ENCODE peak calls at places on chromosomes 5 and 9, in seven cellular contexts. D is hepatocyte, J is WERI-Rb-1, Z is kidney, M is WTC11, E is IMR-90, Y is fibroblast of the aortic adventitia. V is an unnamed sample.
A peak's percentile ranks its signal among the peaks of the same experiment; 100 is the strongest.

GRCh38 chr9:14846871-14847311 is 63.3 kb downstream of the FREM1 start:
- DNase-seq in M (peak; percentile 90), Z (peak; percentile 71), Y (peak; percentile 34), D (peak; percentile 42), J (peak; percentile 87), E (peak; percentile 17), V (peak; percentile 37)

GRCh38 chr9:4024281-4024680 is 275.6 kb downstream of the GLIS3 start:
- DNase-seq in M (no peak), Z (no peak), D (no peak), J (no peak), Y (no peak), E (no peak), V (no peak)

GRCh38 chr9:17004500-17004899 is 130.3 kb upstream of the CNTLN start:
- DNase-seq in E (peak; percentile 49), Y (peak; percentile 43), M (no peak), Z (no peak), J (no peak), D (no peak), V (peak; percentile 42)

GRCh38 chr5:7261049-7261448 is 134.9 kb upstream of the ADCY2 start:
- DNase-seq in E (no peak), J (peak; percentile 80), M (peak; percentile 80), Y (peak; percentile 72), D (peak; percentile 67), Z (no peak), V (peak; percentile 23)

GRCh38 chr5:123285122-123286011 is 137.8 kb downstream of the CEP120 start:
- DNase-seq in D (peak; percentile 63), M (peak; percentile 38), J (no peak), Z (peak; percentile 69), E (peak; percentile 61), Y (peak; percentile 56), V (peak; percentile 71)

GRCh38 chr9:84277646-84278045 is 62.9 kb downstream of the SLC28A3 start:
- DNase-seq in M (no peak), Y (no peak), J (no peak), E (peak; percentile 44), D (peak; percentile 44), Z (no peak), V (no peak)

GRCh38 chr9:800561-800960 is 40.9 kb upstream of the DMRT1 start:
- DNase-seq in Y (no peak), E (no peak), M (no peak), D (no peak), J (no peak), Z (no peak), V (no peak)

GRCh38 chr9:116504893-116505480 is 182.1 kb upstream of the TRIM32 start:
- DNase-seq in M (no peak), J (no peak), Z (no peak), E (no peak), Y (no peak), D (no peak), V (no peak)

GRCh38 chr5:148393390-148393741 is 9.6 kb downstream of the FBXO38 start:
- DNase-seq in Z (no peak), E (peak; percentile 25), M (no peak), D (no peak), Y (no peak), J (no peak), V (no peak)

GRCh38 chr9:129630967-129631672 is 5.2 kb downstream of the NTMT1 start:
- DNase-seq in J (no peak), D (no peak), Y (no peak), M (no peak), Z (no peak), E (peak; percentile 49), V (no peak)

GRCh38 chr9:35617548-35617947 is 665 bp downstream of the CD72 start:
- DNase-seq in Y (no peak), J (no peak), D (no peak), M (no peak), Z (no peak), E (no peak), V (no peak)

GRCh38 chr9:35618325-35618727 is at the start of gene CD72:
- DNase-seq in Z (no peak), Y (no peak), E (no peak), D (no peak), M (no peak), J (no peak), V (no peak)

GRCh38 chr9:35618854-35619799 is 914 bp upstream of the CD72 start:
- DNase-seq in Y (no peak), D (no peak), M (no peak), E (peak; percentile 21), Z (no peak), J (no peak), V (peak; percentile 20)

GRCh38 chr9:35615981-35616680 is 2.1 kb downstream of the CD72 start:
- DNase-seq in Y (no peak), E (no peak), J (no peak), Z (no peak), D (no peak), M (no peak), V (no peak)

GRCh38 chr9:35616681-35617459 is 1.3 kb downstream of the CD72 start:
- DNase-seq in J (peak; percentile 78), M (peak; percentile 66), Z (peak; percentile 91), Y (peak; percentile 47), D (peak; percentile 80), E (peak; percentile 69), V (peak; percentile 74)
- TF ChIP-seq CTCF in J (peak; percentile 26), M (no peak), Z (no peak), Y (no peak), D (peak; percentile 21), E (no peak), V (no peak)

GRCh38 chr9:126438757-126439401 is 112.2 kb downstream of the MVB12B start:
- DNase-seq in M (no peak), D (no peak), J (peak; percentile 53), Y (no peak), Z (no peak), E (no peak), V (no peak)
- TF ChIP-seq CTCF in M (no peak), D (no peak), J (no peak), Y (no peak), Z (no peak), E (no peak), V (no peak)

GRCh38 chr9:2321523-2322148 is 300.0 kb upstream of the VLDLR start:
- DNase-seq in J (no peak), D (no peak), Z (no peak), Y (no peak), E (no peak), M (no peak), V (no peak)
- TF ChIP-seq CTCF in J (no peak), D (no peak), Z (peak; percentile 28), Y (peak; percentile 9), E (no peak), M (no peak), V (no peak)

DNA sequence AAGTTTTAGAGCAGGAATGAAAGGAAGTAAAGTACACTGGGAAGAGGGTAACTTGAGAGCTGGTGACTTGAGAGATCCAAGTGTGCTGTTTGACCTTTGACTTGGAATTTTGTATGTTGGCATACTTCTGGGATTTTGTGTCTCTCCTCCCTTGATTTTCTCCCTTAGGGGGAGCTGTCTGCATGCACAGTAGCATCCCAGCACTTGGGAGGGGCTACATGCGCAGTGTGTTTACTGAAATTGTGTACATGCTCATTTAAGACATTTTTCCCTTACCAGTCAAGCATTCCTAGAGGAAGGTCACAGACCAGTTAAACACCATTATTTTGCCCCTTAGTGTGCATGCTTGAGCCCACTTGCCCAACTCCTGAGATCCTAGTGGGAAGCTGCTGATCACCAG is 120.1 kb downstream of the ZNF622 start:
- DNase-seq in D (no peak), Y (no peak), J (no peak), M (no peak), E (no peak), Z (no peak), V (no peak)
- TF ChIP-seq CTCF in D (no peak), Y (no peak), J (peak; percentile 62), M (no peak), E (peak; percentile 10), Z (no peak), V (no peak)

GRCh38 chr5:36304095-36304494 is 2.4 kb upstream of the RANBP3L start:
- DNase-seq in Y (no peak), J (no peak), E (no peak), Z (no peak), D (no peak), M (no peak), V (no peak)

GRCh38 chr5:36301858-36302603 is at the start of gene RANBP3L:
- DNase-seq in Y (peak; percentile 34), J (peak; percentile 13), E (peak; percentile 56), D (peak; percentile 65), M (no peak), Z (no peak), V (peak; percentile 88)

GRCh38 chr5:36300927-36301540 is 668 bp downstream of the RANBP3L start:
- DNase-seq in D (peak; percentile 18), J (no peak), M (no peak), E (peak; percentile 1), Y (peak; percentile 15), Z (no peak), V (no peak)

GRCh38 chr5:36300181-36300926 is 1.3 kb downstream of the RANBP3L start:
- DNase-seq in Y (no peak), Z (no peak), J (no peak), M (no peak), D (peak; percentile 12), E (peak; percentile 1), V (peak; percentile 35)

DNA sequence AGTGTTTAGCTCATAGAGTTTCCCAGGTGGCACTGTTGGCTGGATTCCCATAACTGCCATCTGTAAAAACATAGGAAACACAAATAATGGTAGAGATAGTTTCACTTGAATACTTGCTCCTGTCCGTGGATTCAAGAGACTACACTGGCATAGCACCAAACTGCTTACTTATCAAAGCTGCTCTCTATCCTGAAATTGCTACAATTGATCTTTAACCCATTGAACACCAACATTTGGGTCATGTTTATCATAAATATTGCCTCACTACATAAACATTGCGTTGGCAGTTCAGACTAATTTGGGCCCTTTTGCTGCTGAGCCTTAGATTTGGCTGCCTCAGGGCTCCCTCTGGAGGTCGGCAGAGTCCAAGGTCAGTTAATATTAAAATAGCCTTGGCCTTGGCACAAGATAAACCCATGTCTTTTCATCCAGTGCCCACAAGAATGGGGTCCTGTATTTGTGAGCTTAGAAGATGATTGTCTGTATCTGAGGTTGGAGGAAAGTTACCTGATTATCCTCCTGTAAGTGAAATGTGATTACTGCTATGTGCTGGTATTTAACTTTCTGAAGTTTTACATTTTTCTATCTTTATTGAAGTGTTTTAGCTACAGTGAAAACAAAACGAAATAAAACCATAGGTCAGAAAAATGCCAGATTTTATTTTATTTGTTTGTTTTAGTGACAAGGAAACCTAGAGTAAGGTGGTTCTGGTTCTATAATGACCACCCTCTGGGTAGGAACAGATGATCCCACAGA is 4.0 kb upstream of the RANBP3L start:
- DNase-seq in D (peak; percentile 42), M (peak; percentile 32), J (peak; percentile 44), E (peak; percentile 38), Y (peak; percentile 71), Z (peak; percentile 39), V (peak; percentile 74)
- TF ChIP-seq CTCF in D (peak; percentile 69), M (peak; percentile 51), J (peak; percentile 65), E (peak; percentile 84), Y (peak; percentile 79), Z (peak; percentile 76), V (peak; percentile 78)